ENCODE peak calls at places on chromosomes 5 and 9, in eight cellular contexts. Q, C, J, B, I, S, O and Y are unnamed samples.

GRCh38 chr5:10663531-10664183 is 97.4 kb downstream of the DAP start:
- DNase-seq in S (peak), B (no peak), I (no peak), Q (no peak), O (no peak), C (no peak), J (no peak), Y (no peak)

GRCh38 chr5:148974638-148975330 is 88.1 kb downstream of the SH3TC2 start:
- DNase-seq in C (no peak), B (no peak), O (no peak), Q (no peak), I (no peak), S (no peak), J (no peak), Y (peak)

GRCh38 chr5:135813758-135814157 is 20.7 kb upstream of the SLC25A48 start:
- DNase-seq in B (no peak), Q (no peak), I (no peak), C (no peak), J (no peak), S (no peak), O (no peak), Y (no peak)

GRCh38 chr5:11902304-11902703 is 1.9 kb downstream of the CTNND2 start:
- DNase-seq in C (no peak), I (no peak), O (no peak), S (no peak), B (no peak), J (no peak), Q (no peak), Y (no peak)

GRCh38 chr9:6895754-6896153 is 138.0 kb downstream of the KDM4C start:
- DNase-seq in S (no peak), O (no peak), I (no peak), J (no peak), C (no peak), B (no peak), Q (no peak), Y (no peak)

GRCh38 chr5:6359534-6359933 is 18.8 kb downstream of the MED10 start:
- DNase-seq in Q (no peak), C (no peak), I (no peak), S (no peak), J (no peak), B (no peak), O (no peak), Y (no peak)

GRCh38 chr5:76030343-76030742 is 52.8 kb upstream of the SV2C start:
- DNase-seq in Q (no peak), I (no peak), C (peak), B (no peak), O (no peak), S (no peak), J (no peak), Y (no peak)

GRCh38 chr5:170570492-170570891 is 66.7 kb downstream of the KCNIP1 start:
- DNase-seq in J (no peak), B (no peak), S (no peak), O (no peak), I (no peak), C (no peak), Q (peak), Y (peak)